ENCODE peak calls at places on chromosomes 3 and 15, in six cellular contexts. D is HuH-7.5, Y is coronary artery, Q is osteocyte, I is PC-9, E is germinal center. K is an unnamed sample.

GRCh38 chr3:141401095-141401494 is 32.8 kb downstream of the ZBTB38 start:
- DNase-seq in D (no peak), Y (no peak), Q (no peak), I (no peak), E (no peak), K (no peak)

GRCh38 chr15:38005949-38006800 is 71.7 kb downstream of the TMCO5A start:
- DNase-seq in D (no peak), Y (no peak), Q (no peak), I (no peak), E (no peak), K (no peak)

GRCh38 chr3:49351521-49352011 is 6.6 kb downstream of the GPX1 start:
- DNase-seq in D (no peak), Y (no peak), Q (no peak), I (peak), E (peak), K (no peak)

GRCh38 chr3:126984391-126985142 is 1.7 kb downstream of the PLXNA1 start:
- DNase-seq in D (no peak), Y (no peak), Q (no peak), I (no peak), E (no peak), K (no peak)

GRCh38 chr3:106183762-106184391 is 315.1 kb upstream of the CBLB start:
- DNase-seq in D (no peak), Y (no peak), Q (no peak), I (peak), E (no peak), K (no peak)

GRCh38 chr3:138465927-138466326 is 31.5 kb downstream of the ESYT3 start:
- DNase-seq in D (no peak), Y (no peak), Q (no peak), I (no peak), E (no peak), K (no peak)

GRCh38 chr3:194496217-194496881 is 9.5 kb upstream of the ATP13A3 start:
- DNase-seq in D (no peak), Y (no peak), Q (no peak), I (no peak), E (no peak), K (no peak)

GRCh38 chr3:146658841-146659240 is 53.7 kb upstream of the PLSCR5 start:
- DNase-seq in D (no peak), Y (no peak), Q (no peak), I (no peak), E (no peak), K (no peak)

GRCh38 chr3:9793161-9793781 is 389 bp downstream of the ARPC4 start:
- DNase-seq in D (no peak), Y (no peak), Q (no peak), I (peak), E (no peak), K (no peak)

GRCh38 chr15:41512078-41512394 is 1.6 kb downstream of the LTK start:
- DNase-seq in D (no peak), Y (no peak), Q (no peak), I (no peak), E (no peak), K (no peak)

GRCh38 chr15:26028086-26028740 is 165.1 kb upstream of the ATP10A start:
- DNase-seq in D (no peak), Y (no peak), Q (peak), I (no peak), E (no peak), K (no peak)

K was measured in GM10248.